ENCODE peak calls at places on chromosomes 5 and 9, in seven cellular contexts. N, A, J, H, G, Z and D are unnamed samples.

GRCh38 chr9:111961011-111961410 is 64.4 kb downstream of the UGCG start:
- DNase-seq in A (no peak), N (no peak), H (no peak), G (no peak), Z (no peak), J (no peak), D (no peak)

GRCh38 chr9:94692601-94693000 is 33.9 kb upstream of the AOPEP start:
- DNase-seq in Z (peak; percentile 90), G (no peak), H (no peak), N (no peak), J (no peak), A (no peak), D (peak; percentile 8)

GRCh38 chr5:153542536-153542935 is 52.1 kb downstream of the GRIA1 start:
- DNase-seq in G (no peak), N (no peak), H (no peak), A (no peak), J (no peak), Z (no peak), D (no peak)

GRCh38 chr9:133054966-133055365 is 6.8 kb upstream of the CEL start:
- DNase-seq in Z (no peak), H (no peak), N (peak; percentile 78), A (no peak), G (peak; percentile 69), J (peak; percentile 61), D (no peak)

GRCh38 chr9:87436694-87437093 is 61.0 kb upstream of the DAPK1 start:
- DNase-seq in A (no peak), H (peak; percentile 21), G (no peak), N (no peak), J (no peak), Z (no peak), D (no peak)

GRCh38 chr9:137836831-137837241 is 40.7 kb upstream of the CACNA1B start:
- DNase-seq in G (no peak), N (no peak), J (no peak), Z (no peak), H (no peak), A (no peak), D (no peak)

GRCh38 chr5:96838483-96839395 is 31.0 kb upstream of the ERAP1 start:
- DNase-seq in H (no peak), G (no peak), Z (no peak), N (no peak), A (no peak), J (no peak), D (no peak)

GRCh38 chr5:179311091-179311470 is 34.2 kb downstream of the ADAMTS2 start:
- DNase-seq in G (no peak), H (no peak), Z (peak; percentile 24), N (no peak), A (no peak), J (no peak), D (no peak)

GRCh38 chr5:18732556-18733479 is 1098.6 kb downstream of the TAF11L14 start:
- DNase-seq in J (no peak), N (no peak), H (no peak), G (no peak), Z (no peak), A (no peak), D (no peak)

GRCh38 chr5:122429545-122430327 is 117.7 kb downstream of the SNCAIP start:
- DNase-seq in J (no peak), N (no peak), G (no peak), Z (no peak), H (no peak), A (no peak), D (no peak)

GRCh38 chr5:123089971-123090640 is 1.1 kb downstream of the PRDM6 start:
- DNase-seq in Z (no peak), N (no peak), J (no peak), H (peak; percentile 62), G (no peak), A (no peak), D (peak; percentile 54)

GRCh38 chr5:923473-923873 is 30.8 kb downstream of the TRIP13 start:
- DNase-seq in Z (peak; percentile 87), H (peak; percentile 81), A (no peak), J (no peak), G (no peak), N (peak; percentile 53), D (peak; percentile 79)

GRCh38 chr9:106816524-106816923 is 46.4 kb upstream of the ZNF462 start:
- DNase-seq in H (no peak), J (no peak), A (no peak), G (no peak), Z (no peak), N (no peak), D (no peak)

GRCh38 chr5:180343110-180343845 is 9.9 kb downstream of the GFPT2 start:
- DNase-seq in Z (no peak), J (no peak), H (peak; percentile 74), G (no peak), A (no peak), N (no peak), D (no peak)

GRCh38 chr9:124403246-124403645 is 12.0 kb downstream of the PSMB7 start:
- DNase-seq in Z (no peak), H (no peak), A (no peak), J (no peak), G (no peak), N (no peak), D (no peak)

GRCh38 chr9:124399999-124400940 is 15.0 kb downstream of the PSMB7 start:
- DNase-seq in A (no peak), J (no peak), Z (no peak), N (no peak), H (no peak), G (no peak), D (no peak)

GRCh38 chr9:124398191-124398590 is 17.1 kb downstream of the PSMB7 start:
- DNase-seq in G (no peak), J (no peak), H (no peak), A (no peak), Z (no peak), N (no peak), D (no peak)

GRCh38 chr9:124395826-124396225 is 19.4 kb downstream of the PSMB7 start:
- DNase-seq in J (no peak), A (no peak), H (no peak), Z (no peak), N (no peak), G (no peak), D (no peak)

DNA sequence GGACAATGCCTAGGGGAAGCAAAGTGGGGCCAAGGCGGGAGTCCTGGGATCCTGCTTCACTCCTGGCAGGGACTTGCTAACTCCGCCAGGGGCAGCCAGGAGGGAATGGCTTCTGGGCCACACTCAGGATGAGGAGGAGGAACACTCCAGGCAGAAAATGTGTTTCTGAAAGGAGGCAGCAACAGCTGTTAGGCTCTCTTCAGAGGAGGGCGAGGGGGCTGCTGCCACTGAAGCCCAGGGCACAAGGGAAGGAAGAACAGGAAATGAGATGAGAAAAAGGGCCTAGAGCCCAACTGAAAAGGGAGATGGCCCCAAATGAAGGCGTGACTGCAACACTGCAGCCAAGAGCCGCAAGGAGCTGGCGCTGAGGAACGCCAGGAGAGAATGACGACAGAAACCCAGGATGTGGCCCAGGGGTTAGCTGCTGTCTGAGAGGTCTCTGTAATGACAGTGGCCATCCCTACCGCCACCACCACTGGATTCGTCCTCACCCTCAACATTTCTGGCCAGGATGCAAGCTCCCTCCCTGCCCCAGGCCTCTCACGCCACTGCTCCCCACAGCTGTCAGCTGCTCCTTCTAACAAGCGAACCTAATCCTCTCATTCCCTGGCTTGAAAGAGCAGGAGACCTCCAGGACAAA is 15.8 kb downstream of the PSMB7 start:
- DNase-seq in A (no peak), Z (no peak), G (no peak), J (no peak), H (peak; percentile 55), N (peak; percentile 34), D (no peak)
- TF ChIP-seq CTCF in A (no peak), Z (no peak), G (no peak), J (peak; percentile 4), H (peak; percentile 37), N (no peak), D (no peak)

GRCh38 chr5:60161340-60161934 is 267.9 kb upstream of the PDE4D start:
- DNase-seq in A (no peak), N (no peak), G (no peak), J (no peak), H (peak; percentile 55), Z (no peak), D (peak; percentile 25)
- TF ChIP-seq CTCF in A (no peak), N (peak; percentile 24), G (peak; percentile 47), J (peak; percentile 56), H (peak; percentile 68), Z (peak; percentile 55), D (peak; percentile 40)

DNA sequence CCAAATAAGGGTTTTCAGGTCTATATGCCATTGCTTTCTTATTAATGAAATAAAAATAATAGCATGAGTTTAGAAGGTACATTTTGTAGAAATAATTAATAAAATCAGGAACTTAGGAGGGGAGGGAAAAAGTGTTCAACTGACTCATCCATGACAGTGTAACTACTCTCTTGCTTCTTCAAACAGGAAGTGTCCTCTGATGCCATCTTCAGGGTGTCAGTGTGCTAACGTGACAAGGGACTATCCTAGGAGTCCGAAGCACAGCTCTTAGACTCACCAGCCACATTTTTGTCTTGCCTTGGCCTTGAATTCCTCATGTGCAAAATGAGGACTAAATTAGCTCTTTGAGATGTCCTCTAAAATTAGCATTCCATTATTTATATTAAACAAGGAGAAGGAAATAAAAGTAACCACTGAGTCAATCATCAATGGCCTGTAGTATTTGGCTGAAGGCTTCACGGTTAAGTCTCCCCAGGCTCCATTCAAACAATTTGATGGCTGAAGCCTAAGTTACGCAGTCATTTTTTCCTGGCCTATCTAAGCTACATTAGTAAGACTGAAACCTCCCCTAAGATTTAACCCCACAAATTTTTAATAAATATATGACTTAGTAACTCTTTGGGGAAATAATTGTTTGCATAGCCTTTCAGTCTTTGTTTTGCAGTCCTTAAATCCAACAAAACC is 151.1 kb downstream of the ARL15 start:
- DNase-seq in A (no peak), J (no peak), G (no peak), N (no peak), Z (no peak), H (no peak), D (no peak)
- TF ChIP-seq CTCF in A (no peak), J (no peak), G (no peak), N (no peak), Z (no peak), H (no peak), D (no peak)

GRCh38 chr5:140857987-140858240 is 2.2 kb downstream of the PCDHA10 start:
- DNase-seq in N (no peak), J (no peak), H (no peak), G (no peak), A (no peak), Z (no peak), D (no peak)

GRCh38 chr5:140857177-140857986 is 1.7 kb downstream of the PCDHA10 start:
- DNase-seq in N (no peak), A (no peak), J (no peak), Z (no peak), H (no peak), G (no peak), D (no peak)

DNA sequence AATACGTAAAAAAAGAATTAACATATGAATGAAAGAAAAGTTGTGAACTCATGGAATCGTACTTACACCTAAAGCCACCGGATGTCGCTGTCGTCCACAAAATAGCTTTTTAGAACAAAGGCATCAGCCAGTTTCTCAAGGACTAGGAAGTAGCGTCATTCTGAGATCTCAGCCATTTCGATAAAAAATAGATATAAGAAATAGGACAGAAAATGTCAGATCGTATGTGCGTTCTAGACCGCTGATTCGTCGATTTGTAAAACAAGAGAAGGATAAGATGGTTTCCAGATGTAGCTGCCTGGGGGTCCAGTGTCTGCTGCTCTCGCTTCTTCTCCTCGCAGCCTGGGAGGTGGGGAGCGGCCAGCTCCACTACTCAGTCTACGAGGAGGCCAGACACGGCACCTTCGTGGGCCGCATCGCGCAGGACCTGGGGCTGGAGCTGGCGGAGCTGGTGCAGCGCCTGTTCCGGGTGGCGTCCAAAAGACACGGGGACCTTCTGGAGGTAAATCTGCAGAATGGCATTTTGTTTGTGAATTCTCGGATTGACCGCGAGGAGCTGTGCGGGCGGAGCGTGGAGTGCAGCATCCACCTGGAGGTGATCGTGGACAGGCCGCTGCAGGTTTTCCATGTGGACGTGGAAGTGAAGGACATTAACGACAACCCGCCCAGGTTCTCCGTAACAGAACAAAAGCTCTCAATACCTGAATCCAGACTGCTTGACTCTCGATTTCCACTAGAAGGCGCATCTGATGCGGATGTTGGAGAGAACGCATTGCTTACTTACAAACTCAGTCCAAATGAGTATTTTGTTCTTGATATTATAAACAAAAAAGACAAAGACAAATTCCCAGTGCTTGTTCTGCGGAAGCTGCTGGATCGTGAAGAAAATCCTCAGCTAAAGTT is at the start of gene PCDHA10:
- DNase-seq in J (no peak), H (no peak), Z (no peak), G (no peak), N (no peak), A (no peak), D (no peak)
- TF ChIP-seq CTCF in J (peak; percentile 33), H (no peak), Z (no peak), G (no peak), N (peak; percentile 38), A (no peak), D (no peak)